ENCODE peak calls at places on chromosome 13, in six cellular contexts. J is endothelial cell of umbilical vein; P is CD8-positive, alpha-beta T cell; Z is adrenal gland; T is heart left ventricle; D is Caco-2. V is an unnamed sample. For H3K9me3 and H3K36me3, the result is how much of the 10 kb centered on the place peaks cover.

GRCh38 chr13:106473174-106473573 is 62.3 kb downstream of the EFNB2 start:
- DNase-seq in J (no peak), P (no peak), Z (no peak), T (peak), D (no peak), V (no peak)

GRCh38 chr13:36954542-36954941 is 34.5 kb upstream of the SMAD9 start:
- DNase-seq in J (peak), P (no peak), Z (no peak), T (no peak), D (no peak), V (no peak)

GRCh38 chr13:31431722-31432137 is 232.0 kb downstream of the B3GLCT start:
- DNase-seq in J (peak), P (peak), Z (peak), T (peak), D (peak), V (peak)

GRCh38 chr13:102848956-102849355 is 3.1 kb downstream of the ERCC5 start:
- DNase-seq in J (no peak), P (no peak), Z (no peak), T (no peak), D (no peak), V (no peak)

GRCh38 chr13:100594731-100595130 is 6.1 kb upstream of the GGACT start:
- DNase-seq in J (no peak), P (no peak), Z (no peak), T (no peak), D (peak), V (no peak)

GRCh38 chr13:43516401-43516826 is 270.4 kb downstream of the ENOX1 start:
- DNase-seq in J (no peak), P (no peak), Z (no peak), T (peak), D (peak), V (no peak)

GRCh38 chr13:50080158-50080855 is 65.1 kb downstream of the KCNRG start:
- DNase-seq in J (peak), P (peak), Z (peak), T (peak), D (peak), V (peak)

GRCh38 chr13:75931116-75931515 is 295.0 kb downstream of the LMO7 start:
- DNase-seq in J (no peak), P (no peak), Z (no peak), T (no peak), D (no peak), V (no peak)

GRCh38 chr13:112814905-112815585 is 125.2 kb downstream of the ATP11A start:
- DNase-seq in J (peak), P (no peak), Z (peak), T (peak), D (no peak), V (no peak)

GRCh38 chr13:92538164-92538563 is 688.4 kb upstream of the GPC6 start:
- DNase-seq in J (no peak), P (no peak), Z (no peak), T (no peak), D (no peak), V (no peak)

GRCh38 chr13:94549241-94550029 is 46.5 kb downstream of the TGDS start:
- DNase-seq in J (peak), P (peak), Z (peak), T (peak), D (peak), V (peak)

GRCh38 chr13:31110169-31110568 is 51.5 kb downstream of the HSPH1 start:
- DNase-seq in J (no peak), P (no peak), Z (no peak), T (no peak), D (no peak), V (no peak)

GRCh38 chr13:42946927-42947326 is 45.1 kb downstream of the EPSTI1 start:
- DNase-seq in J (no peak), P (no peak), Z (no peak), T (no peak), D (no peak), V (no peak)

GRCh38 chr13:104008571-104009435 is 942.6 kb upstream of the SLC10A2 start:
- DNase-seq in J (peak), P (no peak), Z (no peak), T (no peak), D (no peak), V (no peak)

GRCh38 chr13:27079421-27079958 is 92.1 kb downstream of the USP12 start:
- DNase-seq in J (no peak), P (no peak), Z (no peak), T (no peak), D (no peak), V (no peak)

GRCh38 chr13:52158629-52159158 is 703 bp downstream of the NEK3 start:
- DNase-seq in J (peak), P (no peak), Z (peak), T (peak), D (peak), V (peak)

GRCh38 chr13:113475911-113476310 is 14.6 kb downstream of the DCUN1D2 start:
- DNase-seq in J (no peak), P (no peak), Z (no peak), T (no peak), D (no peak), V (no peak)

GRCh38 chr13:113989585-113990300 is 15.9 kb upstream of the C13orf46 start:
- DNase-seq in J (no peak), P (no peak), Z (no peak), T (no peak), D (no peak), V (no peak)

GRCh38 chr13:110629735-110630134 is 14.4 kb downstream of the NAXD start:
- DNase-seq in J (no peak), P (peak), Z (no peak), T (no peak), D (no peak), V (peak)

GRCh38 chr13:82717249-82717648 is 1165.0 kb downstream of the SLITRK1 start:
- DNase-seq in J (peak), P (no peak), Z (no peak), T (no peak), D (no peak), V (no peak)

GRCh38 chr13:101523732-101524131 is 71.3 kb downstream of the ITGBL1 start:
- DNase-seq in J (peak), P (no peak), Z (no peak), T (no peak), D (no peak), V (no peak)

GRCh38 chr13:89454736-89455135 is 1783.6 kb downstream of the SLITRK5 start:
- DNase-seq in J (peak), P (no peak), Z (no peak), T (no peak), D (no peak), V (no peak)

GRCh38 chr13:43227721-43228120 is 204.3 kb downstream of the DNAJC15 start:
- DNase-seq in J (peak), P (no peak), Z (no peak), T (no peak), D (no peak), V (no peak)

GRCh38 chr13:48983331-48983730 is 7.6 kb downstream of the FNDC3A start:
- DNase-seq in J (no peak), P (no peak), Z (no peak), T (no peak), D (no peak), V (no peak)

GRCh38 chr13:99624936-99625540 is 123.8 kb downstream of the TM9SF2 start:
- DNase-seq in J (no peak), P (no peak), Z (no peak), T (no peak), D (no peak), V (no peak)

GRCh38 chr13:59687028-59687427 is 476.7 kb downstream of the DIAPH3 start:
- DNase-seq in J (no peak), P (no peak), Z (no peak), T (no peak), D (no peak), V (no peak)

GRCh38 chr13:49690990-49691886 is at the start of gene EBPL:
- DNase-seq in J (peak), P (peak), Z (peak), T (peak), D (peak), V (peak)

GRCh38 chr13:79128158-79128557 is 277.9 kb downstream of the RBM26 start:
- DNase-seq in J (no peak), P (no peak), Z (no peak), T (no peak), D (no peak), V (no peak)

GRCh38 chr13:113916330-113916815 is 52.5 kb upstream of the GAS6 start:
- DNase-seq in J (no peak), P (peak), Z (peak), T (no peak), D (no peak), V (no peak)

GRCh38 chr13:72696590-72696989 is 30.8 kb downstream of the MZT1 start:
- DNase-seq in J (peak), P (no peak), Z (no peak), T (no peak), D (no peak), V (no peak)

GRCh38 chr13:32669030-32669646 is 82.9 kb downstream of the PDS5B start:
- DNase-seq in J (peak), P (no peak), Z (no peak), T (no peak), D (peak), V (peak)

GRCh38 chr13:46522692-46523040 is 30.3 kb upstream of the LRCH1 start:
- DNase-seq in J (peak), P (no peak), Z (no peak), T (no peak), D (peak), V (no peak)

GRCh38 chr13:36736119-36736726 is 62.4 kb downstream of the SERTM1 start:
- DNase-seq in J (peak), P (peak), Z (peak), T (peak), D (peak), V (no peak)

GRCh38 chr13:105462981-105463380 is 1072.5 kb downstream of the EFNB2 start:
- DNase-seq in J (peak), P (no peak), Z (no peak), T (no peak), D (no peak), V (no peak)
- H3K9me3 ChIP-seq in J (under half), P (under half), Z (under half), T (under half), D (under half), V (under half)

GRCh38 chr13:24463078-24463477 is 49.5 kb downstream of the PARP4 start:
- DNase-seq in J (no peak), P (no peak), Z (no peak), T (no peak), D (no peak), V (no peak)
- H3K36me3 ChIP-seq in J (under half), P (under half), Z (under half), T (half or more), D (under half), V (half or more)

DNA sequence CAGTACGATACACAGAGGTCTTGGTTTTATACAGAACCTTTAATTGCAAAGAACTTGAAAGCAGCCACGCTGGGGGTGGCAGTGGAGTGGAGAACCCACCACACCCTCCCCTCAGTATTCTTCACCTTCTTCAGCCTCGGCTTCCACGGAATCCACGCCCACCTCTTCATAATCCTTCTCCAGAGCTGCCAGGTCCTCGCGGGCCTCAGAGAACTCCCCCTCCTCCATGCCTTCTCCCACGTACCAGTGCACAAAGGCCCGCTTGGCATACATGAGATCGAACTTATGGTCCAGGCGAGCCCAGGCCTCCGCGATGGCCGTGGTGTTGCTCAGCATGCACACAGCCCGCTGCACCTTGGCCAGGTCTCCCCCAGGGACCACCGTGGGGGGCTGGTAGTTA is 7.9 kb downstream of the TUBA3C start:
- DNase-seq in J (no peak), P (no peak), Z (no peak), T (no peak), D (no peak), V (no peak)
- H3K9me3 ChIP-seq in J (under half), P (under half), Z (under half), T (under half), D (under half), V (under half)

GRCh38 chr13:29511980-29512379 is 83.5 kb downstream of the SLC7A1 start:
- DNase-seq in J (no peak), P (no peak), Z (no peak), T (no peak), D (no peak), V (no peak)

GRCh38 chr13:29514720-29515310 is 80.7 kb downstream of the SLC7A1 start:
- DNase-seq in J (no peak), P (no peak), Z (no peak), T (no peak), D (no peak), V (no peak)

GRCh38 chr13:29511439-29511814 is 84.1 kb downstream of the SLC7A1 start:
- DNase-seq in J (no peak), P (no peak), Z (no peak), T (no peak), D (no peak), V (no peak)

GRCh38 chr13:29513981-29514719 is 81.3 kb downstream of the SLC7A1 start:
- DNase-seq in J (peak), P (no peak), Z (no peak), T (no peak), D (no peak), V (no peak)

DNA sequence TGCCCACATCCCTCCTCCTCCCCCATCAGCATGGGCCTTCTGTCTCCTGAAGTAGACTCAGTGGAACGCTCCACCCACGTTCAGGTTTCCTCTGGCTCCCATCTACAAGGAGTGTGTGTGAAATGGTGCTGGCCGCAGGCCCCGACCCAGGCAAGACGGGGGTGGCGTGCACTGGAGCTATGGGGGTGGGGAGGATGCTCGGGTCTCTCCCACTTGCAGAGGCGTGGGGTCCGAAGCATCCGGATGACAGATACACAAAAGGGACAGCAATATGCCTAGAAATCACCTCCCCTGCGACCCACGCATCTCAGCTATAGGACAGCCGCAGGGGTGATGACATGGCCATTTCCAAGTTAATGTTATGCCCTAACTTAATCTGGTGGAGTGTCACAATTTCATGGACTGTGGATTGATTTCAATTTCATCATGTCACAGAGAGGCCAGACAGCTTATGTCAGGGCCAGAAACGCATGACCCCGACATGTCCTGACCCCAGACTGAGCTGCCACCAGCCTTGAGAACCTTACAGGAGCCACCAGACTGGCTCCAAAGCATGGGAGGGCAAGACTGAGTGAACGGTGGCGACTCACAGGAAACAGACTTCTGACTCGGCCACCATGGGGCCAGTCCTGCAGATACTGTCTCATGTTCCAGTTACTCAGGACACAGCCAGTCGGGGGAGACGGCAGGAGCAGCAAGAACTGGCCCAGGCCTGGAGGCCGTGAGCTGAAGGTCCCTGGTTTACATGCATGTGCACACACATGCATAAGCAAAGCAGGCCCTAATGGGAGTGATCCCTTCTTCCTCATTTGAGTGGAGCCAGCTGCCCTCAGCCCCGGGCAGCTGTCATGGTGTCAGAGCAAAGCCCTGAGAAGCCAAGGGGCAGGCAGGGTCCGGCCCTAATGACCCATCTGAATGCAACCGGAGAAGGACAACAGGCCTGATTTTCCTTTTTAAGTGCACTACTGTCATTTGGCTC is 82.2 kb downstream of the SLC7A1 start:
- DNase-seq in J (peak), P (no peak), Z (no peak), T (no peak), D (no peak), V (no peak)
- H3K36me3 ChIP-seq in J (under half), P (under half), Z (under half), T (under half), D (under half), V (under half)

V was measured in CD4-positive, CD25-positive, alpha-beta regulatory T cell.